ENCODE peak calls at places on chromosomes 2 and 18, in eight cellular contexts. N is NCI-H446 treated with DMSO at 0.1 percent for 48 hours; S is stimulated activated CD4-positive, alpha-beta T cell treated with anti-CD3 and anti-CD28 coated beads, Interleukin-1b, Interleukin-23, amount 100 ng/mL, for 24 hours; M is HCEC 1CT; E is mucosa of gallbladder; Q is naive thymus-derived CD8-positive, alpha-beta T cell; Z is activated CD8-positive, alpha-beta T cell treated with anti-CD3 and anti-CD28 coated beads for 36 hours; W is right cardiac atrium. O is an unnamed sample.

GRCh38 chr2:96489673-96490072 is 15.5 kb downstream of the NEURL3 start:
- DNase-seq in N (no peak), S (no peak), M (no peak), E (no peak), Q (no peak), Z (no peak), W (no peak), O (no peak)

GRCh38 chr2:234412726-234413125 is 84.2 kb downstream of the ARL4C start:
- DNase-seq in N (peak; percentile 75), S (no peak), M (no peak), E (no peak), Q (no peak), Z (no peak), W (no peak), O (no peak)

GRCh38 chr2:194383404-194383803 is 1273.6 kb upstream of the SLC39A10 start:
- DNase-seq in N (no peak), S (no peak), M (no peak), E (no peak), Q (no peak), Z (no peak), W (no peak), O (no peak)

GRCh38 chr2:114661926-114662670 is 219.7 kb downstream of the DPP10 start:
- DNase-seq in N (no peak), S (no peak), M (no peak), E (peak; percentile 9), Q (no peak), Z (peak; percentile 3), W (peak; percentile 14), O (peak; percentile 60)

GRCh38 chr2:15042824-15043223 is 410.3 kb downstream of the LRATD1 start:
- DNase-seq in N (peak; percentile 88), S (no peak), M (peak; percentile 88), E (no peak), Q (no peak), Z (no peak), W (peak; percentile 16), O (no peak)

GRCh38 chr2:18167871-18168270 is 289.4 kb downstream of the KCNS3 start:
- DNase-seq in N (no peak), S (no peak), M (no peak), E (no peak), Q (no peak), Z (no peak), W (no peak), O (no peak)

GRCh38 chr2:109132626-109133025 is 3.6 kb downstream of the SH3RF3 start:
- DNase-seq in N (no peak), S (no peak), M (no peak), E (no peak), Q (no peak), Z (no peak), W (no peak), O (no peak)

GRCh38 chr2:182444806-182445205 is 18.0 kb upstream of the PDE1A start:
- DNase-seq in N (peak; percentile 42), S (no peak), M (no peak), E (no peak), Q (no peak), Z (no peak), W (no peak), O (no peak)

GRCh38 chr2:99084256-99084655 is 57.3 kb upstream of the C2orf15 start:
- DNase-seq in N (no peak), S (no peak), M (no peak), E (no peak), Q (no peak), Z (no peak), W (no peak), O (no peak)

GRCh38 chr2:161139098-161139987 is 20.9 kb upstream of the TANK start:
- DNase-seq in N (peak; percentile 11), S (no peak), M (peak; percentile 76), E (no peak), Q (no peak), Z (no peak), W (no peak), O (no peak)

GRCh38 chr2:161436411-161436810 is 20.3 kb downstream of the TBR1 start:
- DNase-seq in N (no peak), S (no peak), M (peak; percentile 97), E (no peak), Q (no peak), Z (no peak), W (no peak), O (no peak)

GRCh38 chr2:218369374-218369773 is 12.7 kb upstream of the SLC11A1 start:
- DNase-seq in N (no peak), S (no peak), M (no peak), E (no peak), Q (no peak), Z (no peak), W (no peak), O (no peak)

GRCh38 chr18:77143196-77143595 is 10.6 kb upstream of the MBP start:
- DNase-seq in N (no peak), S (no peak), M (no peak), E (no peak), Q (no peak), Z (no peak), W (no peak), O (no peak)

GRCh38 chr2:142868281-142868762 is 9.1 kb upstream of the KYNU start:
- DNase-seq in N (no peak), S (no peak), M (no peak), E (peak; percentile 78), Q (no peak), Z (no peak), W (peak; percentile 56), O (no peak)

GRCh38 chr2:222939208-222939846 is 78.5 kb downstream of the ACSL3 start:
- DNase-seq in N (no peak), S (peak; percentile 43), M (peak; percentile 68), E (peak; percentile 51), Q (peak; percentile 52), Z (peak; percentile 80), W (no peak), O (peak; percentile 20)

GRCh38 chr2:141968377-141968920 is 162.4 kb downstream of the LRP1B start:
- DNase-seq in N (no peak), S (no peak), M (peak; percentile 88), E (no peak), Q (no peak), Z (no peak), W (no peak), O (no peak)

O was measured in NCI-H1930.